ENCODE peak calls at places on chromosomes 11 and 22, in four cellular contexts. F is WTC11, N is K562, K is HepG2. G is an unnamed sample.

GRCh38 chr11:99865951-99866350 is 821.1 kb upstream of the ARHGAP42 start:
- DNase-seq in K (no peak), N (no peak), F (no peak), G (no peak)

GRCh38 chr11:119421941-119422504 is 949 bp downstream of the THY1 start:
- DNase-seq in F (peak), K (no peak), N (no peak), G (no peak)

GRCh38 chr22:37472418-37473006 is 13.7 kb downstream of the MFNG start:
- DNase-seq in K (peak), F (peak), N (peak), G (peak)

GRCh38 chr11:62245271-62245753 is 3.3 kb downstream of the SCGB1D2 start:
- DNase-seq in F (peak), N (peak), K (peak), G (peak)

GRCh38 chr11:290621-291231 is 1.8 kb downstream of the PGGHG start:
- DNase-seq in N (no peak), K (no peak), F (peak), G (no peak)

GRCh38 chr11:13152736-13153541 is 124.7 kb upstream of the BMAL1 start:
- DNase-seq in K (peak), F (no peak), N (peak), G (no peak)

GRCh38 chr11:119518746-119519382 is 95.9 kb upstream of the THY1 start:
- DNase-seq in F (peak), N (peak), K (no peak), G (peak)

GRCh38 chr22:41831828-41832552 is 915 bp upstream of the SREBF2 start:
- DNase-seq in F (no peak), K (no peak), N (no peak), G (no peak)

GRCh38 chr11:86473991-86474833 is 99.5 kb downstream of the CCDC81 start:
- DNase-seq in N (no peak), F (no peak), K (no peak), G (no peak)

GRCh38 chr22:48738204-48738980 is 1089.3 kb downstream of the BRD1 start:
- DNase-seq in N (no peak), K (no peak), F (peak), G (no peak)

GRCh38 chr22:50192056-50192824 is 6.5 kb downstream of the TRABD start:
- DNase-seq in F (no peak), K (no peak), N (no peak), G (no peak)
- TF ChIP-seq ELF4 in F (no peak), K (no peak), N (no peak), G (no peak)

GRCh38 chr22:27851974-27852713 is 50.6 kb upstream of the MN1 start:
- DNase-seq in F (no peak), N (no peak), K (peak), G (no peak)
- TF ChIP-seq ELF4 in F (no peak), N (no peak), K (no peak), G (no peak)

GRCh38 chr11:36222755-36223635 is 66.2 kb downstream of the COMMD9 start:
- DNase-seq in N (no peak), K (no peak), F (no peak), G (no peak)
- TF ChIP-seq ELF4 in N (no peak), K (no peak), F (no peak), G (no peak)

GRCh38 chr11:129321076-129321475 is 54.6 kb upstream of the BARX2 start:
- DNase-seq in N (no peak), F (no peak), K (peak), G (no peak)

GRCh38 chr11:129322941-129323340 is 52.7 kb upstream of the BARX2 start:
- DNase-seq in N (no peak), K (no peak), F (no peak), G (no peak)

GRCh38 chr11:129323896-129324522 is 51.6 kb upstream of the BARX2 start:
- DNase-seq in N (no peak), F (no peak), K (peak), G (no peak)

GRCh38 chr11:129326921-129327320 is 48.7 kb upstream of the BARX2 start:
- DNase-seq in K (no peak), N (no peak), F (no peak), G (no peak)

GRCh38 chr11:129324533-129325175 is 51.0 kb upstream of the BARX2 start:
- DNase-seq in F (no peak), K (peak), N (no peak), G (no peak)
- TF ChIP-seq ELF4 in F (no peak), K (no peak), N (no peak), G (no peak)

GRCh38 chr22:49971232-49972162 is 10.9 kb downstream of the PIM3 start:
- DNase-seq in K (no peak), F (peak), N (peak), G (no peak)
- TF ChIP-seq ELF4 in K (no peak), F (no peak), N (no peak), G (no peak)

DNA sequence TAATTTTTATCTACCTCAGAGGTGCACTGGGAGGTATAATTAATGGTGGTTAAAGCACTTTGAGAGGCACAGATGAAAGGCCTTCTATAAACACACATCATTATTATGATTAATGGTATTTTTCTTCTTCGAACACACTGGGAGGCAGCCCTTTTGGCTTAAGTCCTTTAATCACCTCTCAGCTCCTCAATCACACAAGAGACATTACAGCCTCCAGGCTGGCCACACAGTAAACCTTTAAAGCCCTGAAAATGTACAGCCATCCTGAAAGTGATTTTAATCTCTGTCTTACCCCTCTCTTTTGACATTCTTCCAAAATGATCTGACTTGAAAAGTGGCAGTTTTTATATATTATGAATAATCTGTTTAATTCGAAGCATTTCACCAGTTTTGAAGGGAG is 54.3 kb upstream of the VSTM5 start:
- DNase-seq in F (no peak), N (no peak), K (no peak), G (no peak)
- TF ChIP-seq ELF4 in F (no peak), N (no peak), K (no peak), G (no peak)